ENCODE peak calls at places on chromosomes 7 and 10, in four cellular contexts. Y is right atrium auricular region; G is CD8-positive, alpha-beta memory T cell; D is body of pancreas. B is an unnamed sample.
A peak's percentile ranks its signal among the peaks of the same experiment; 100 is the strongest.

GRCh38 chr7:38863609-38864291 is 45.2 kb downstream of the VPS41 start:
- DNase-seq in Y (no peak), G (no peak), D (peak; percentile 91), B (no peak)

GRCh38 chr10:12566161-12567115 is 217.1 kb downstream of the CAMK1D start:
- DNase-seq in D (no peak), G (no peak), Y (peak; percentile 76), B (no peak)

GRCh38 chr7:36563706-36564325 is 160.5 kb downstream of the AOAH start:
- DNase-seq in G (no peak), D (no peak), Y (no peak), B (no peak)

GRCh38 chr10:52631648-52632047 is 140.9 kb downstream of the MBL2 start:
- DNase-seq in D (no peak), G (no peak), Y (no peak), B (no peak)

GRCh38 chr10:11179231-11180105 is 161.8 kb downstream of the CELF2 start:
- DNase-seq in Y (no peak), D (no peak), G (no peak), B (no peak)

GRCh38 chr7:78967046-78967445 is 486.4 kb downstream of the MAGI2 start:
- DNase-seq in Y (no peak), D (no peak), G (no peak), B (no peak)

GRCh38 chr10:79149662-79150443 is 81.1 kb downstream of the ZMIZ1 start:
- DNase-seq in G (peak; percentile 19), Y (peak; percentile 88), D (peak; percentile 66), B (peak; percentile 25)

GRCh38 chr7:47202146-47202768 is 379.7 kb downstream of the TNS3 start:
- DNase-seq in Y (no peak), D (no peak), G (no peak), B (no peak)

GRCh38 chr10:26217396-26218105 is 977 bp downstream of the GAD2 start:
- DNase-seq in G (no peak), Y (no peak), D (no peak), B (no peak)

GRCh38 chr7:12231097-12231496 is 20.0 kb downstream of the TMEM106B start:
- DNase-seq in G (no peak), D (no peak), Y (no peak), B (no peak)

GRCh38 chr10:51297438-51297837 is 223.2 kb downstream of the PRKG1 start:
- DNase-seq in Y (no peak), D (no peak), G (no peak), B (no peak)

GRCh38 chr10:51300617-51301350 is 226.5 kb downstream of the PRKG1 start:
- DNase-seq in G (no peak), D (no peak), Y (no peak), B (no peak)

GRCh38 chr10:51301644-51302043 is 227.4 kb downstream of the PRKG1 start:
- DNase-seq in Y (no peak), G (no peak), D (no peak), B (no peak)

GRCh38 chr10:51308096-51308495 is 233.8 kb downstream of the PRKG1 start:
- DNase-seq in Y (no peak), D (no peak), G (no peak), B (no peak)

DNA sequence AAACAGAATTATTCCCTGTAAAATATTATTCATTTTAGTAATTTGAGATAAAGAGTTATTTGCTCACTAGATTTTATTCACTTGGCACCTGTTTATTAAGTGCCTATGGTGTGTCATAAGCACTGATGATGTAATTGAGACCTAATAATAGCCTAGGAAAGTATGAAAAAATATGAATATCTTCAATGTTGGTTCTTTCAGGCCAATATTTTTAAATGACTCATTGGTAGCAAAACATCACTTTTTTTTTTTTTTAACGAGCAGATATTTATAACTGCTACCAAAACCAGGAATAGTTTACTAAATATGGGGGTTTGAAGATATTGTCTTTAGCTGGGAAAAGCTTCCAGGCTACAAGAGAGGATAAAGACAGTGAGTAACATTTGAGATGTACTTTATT is 228.0 kb downstream of the PRKG1 start:
- DNase-seq in D (no peak), Y (no peak), G (no peak), B (no peak)
- H3K27ac ChIP-seq in D (no peak overlapping the region), Y (peak overlapping the region; percentile 44), G (no peak overlapping the region), B (no peak overlapping the region)

GRCh38 chr7:115868369-115868768 is 162.2 kb downstream of the TFEC start:
- DNase-seq in Y (no peak), G (no peak), D (no peak), B (no peak)
- H3K27me3 ChIP-seq in Y (no peaks in the 10 kb centered on the region), G (no peaks in the 10 kb centered on the region), D (no peaks in the 10 kb centered on the region), B (no peaks in the 10 kb centered on the region)

GRCh38 chr10:70634011-70634410 is 31.5 kb upstream of the PRF1 start:
- DNase-seq in Y (no peak), D (no peak), G (no peak), B (no peak)
- H3K27ac ChIP-seq in Y (no peak overlapping the region), D (no peak overlapping the region), G (no peak overlapping the region), B (no peak overlapping the region)

DNA sequence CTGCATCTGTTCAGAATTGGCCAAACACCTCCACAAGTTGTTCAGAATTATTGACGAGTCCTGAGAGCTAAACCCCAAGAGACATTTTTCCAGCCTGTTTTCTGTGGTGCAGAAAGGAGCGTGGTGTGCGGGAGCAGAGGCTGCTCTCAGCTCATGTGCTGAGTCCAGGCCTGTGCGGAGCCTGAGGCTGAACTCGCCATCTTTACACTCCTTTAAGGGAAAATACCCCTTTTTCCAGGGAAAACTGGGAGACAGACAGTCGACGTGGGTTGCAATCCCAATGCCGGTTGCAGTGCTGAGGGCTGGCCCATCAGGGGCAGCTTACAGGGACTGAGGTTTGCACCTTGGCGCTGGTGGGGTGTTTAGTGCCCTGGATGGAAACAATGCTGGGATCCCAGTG is 112.2 kb downstream of the ADARB2 start:
- DNase-seq in Y (no peak), D (no peak), G (no peak), B (no peak)
- H3K27me3 ChIP-seq in Y (no peaks in the 10 kb centered on the region), D (no peaks in the 10 kb centered on the region), G (no peaks in the 10 kb centered on the region), B (no peaks in the 10 kb centered on the region)